ENCODE peak calls at places on chromosomes 12 and 14, in six cellular contexts. X is neural progenitor cell, S is adipocyte, P is cardiac muscle cell, Z is WERI-Rb-1, L is esophagus squamous epithelium. Y is an unnamed sample.

GRCh38 chr12:2382391-2383155 is 329.8 kb downstream of the CACNA1C start:
- DNase-seq in X (no peak), S (peak; percentile 40), P (peak; percentile 36), Z (peak; percentile 90), L (no peak), Y (no peak)

GRCh38 chr12:80780746-80781145 is 64.0 kb downstream of the MYF5 start:
- DNase-seq in X (no peak), S (no peak), P (no peak), Z (no peak), L (no peak), Y (no peak)

GRCh38 chr14:95303107-95303506 is 16.6 kb downstream of the CLMN start:
- DNase-seq in X (no peak), S (no peak), P (no peak), Z (no peak), L (no peak), Y (no peak)

GRCh38 chr12:60205500-60205899 is 609.7 kb downstream of the SLC16A7 start:
- DNase-seq in X (peak; percentile 10), S (peak; percentile 66), P (peak; percentile 52), Z (no peak), L (no peak), Y (peak; percentile 2)

GRCh38 chr12:51000245-51000644 is 25.9 kb downstream of the SLC11A2 start:
- DNase-seq in X (no peak), S (peak; percentile 31), P (no peak), Z (no peak), L (no peak), Y (no peak)

GRCh38 chr12:90280564-90281058 is 572.0 kb upstream of the ATP2B1 start:
- DNase-seq in X (no peak), S (no peak), P (peak; percentile 72), Z (no peak), L (no peak), Y (no peak)

GRCh38 chr12:65649126-65649525 is 175.2 kb upstream of the HMGA2 start:
- DNase-seq in X (no peak), S (peak; percentile 93), P (peak; percentile 98), Z (no peak), L (no peak), Y (no peak)

GRCh38 chr14:93717222-93717967 is 70.9 kb downstream of the PRIMA1 start:
- DNase-seq in X (no peak), S (no peak), P (no peak), Z (no peak), L (no peak), Y (no peak)

GRCh38 chr14:69574266-69574953 is at the start of gene CCDC177:
- DNase-seq in X (peak; percentile 94), S (peak; percentile 76), P (peak; percentile 67), Z (peak; percentile 74), L (no peak), Y (peak; percentile 63)

GRCh38 chr12:68405292-68405900 is 73.2 kb upstream of the MDM1 start:
- DNase-seq in X (no peak), S (peak; percentile 63), P (peak; percentile 68), Z (no peak), L (no peak), Y (no peak)

GRCh38 chr12:79434561-79434960 is 256.2 kb downstream of the PAWR start:
- DNase-seq in X (no peak), S (no peak), P (no peak), Z (no peak), L (no peak), Y (no peak)

GRCh38 chr12:77645966-77646598 is 184.6 kb upstream of the NAV3 start:
- DNase-seq in X (peak; percentile 72), S (no peak), P (no peak), Z (no peak), L (no peak), Y (no peak)

GRCh38 chr14:95425369-95426115 is 90.9 kb downstream of the SYNE3 start:
- DNase-seq in X (no peak), S (no peak), P (no peak), Z (no peak), L (no peak), Y (no peak)

GRCh38 chr12:54589964-54590363 is 1.5 kb upstream of the PPP1R1A start:
- DNase-seq in X (no peak), S (no peak), P (no peak), Z (no peak), L (no peak), Y (no peak)

GRCh38 chr12:6361834-6362233 is 13.5 kb downstream of the SCNN1A start:
- DNase-seq in X (no peak), S (no peak), P (no peak), Z (no peak), L (no peak), Y (no peak)

GRCh38 chr14:105849933-105850626 is 323.7 kb downstream of the TMEM121 start:
- DNase-seq in X (no peak), S (no peak), P (no peak), Z (no peak), L (no peak), Y (no peak)

GRCh38 chr14:105853089-105853906 is 326.9 kb downstream of the TMEM121 start:
- DNase-seq in X (no peak), S (no peak), P (no peak), Z (no peak), L (no peak), Y (peak; percentile 10)

GRCh38 chr14:105851716-105852377 is 325.5 kb downstream of the TMEM121 start:
- DNase-seq in X (no peak), S (no peak), P (no peak), Z (no peak), L (no peak), Y (no peak)

GRCh38 chr14:105852378-105853088 is 326.1 kb downstream of the TMEM121 start:
- DNase-seq in X (no peak), S (no peak), P (no peak), Z (no peak), L (no peak), Y (peak; percentile 1)

GRCh38 chr14:105850853-105851581 is 324.6 kb downstream of the TMEM121 start:
- DNase-seq in X (no peak), S (no peak), P (no peak), Z (no peak), L (no peak), Y (peak; percentile 2)
- H3K9me3 ChIP-seq in X (peaks cover 2% of the 10 kb centered on the region), S (no peaks in the 10 kb centered on the region), P (no peaks in the 10 kb centered on the region), Z (no peaks in the 10 kb centered on the region), L (no peaks in the 10 kb centered on the region), Y (no peaks in the 10 kb centered on the region)

GRCh38 chr14:77458249-77458950 is 507 bp downstream of the AHSA1 start:
- DNase-seq in X (peak; percentile 68), S (peak; percentile 57), P (peak; percentile 33), Z (peak; percentile 43), L (no peak), Y (peak; percentile 51)

GRCh38 chr14:77457522-77458248 is at the start of the genes AHSA1 and VIPAS39:
- DNase-seq in X (peak; percentile 99), S (peak; percentile 100), P (peak; percentile 100), Z (peak; percentile 97), L (peak; percentile 92), Y (peak; percentile 96)

GRCh38 chr14:77455966-77456640 is 1.3 kb downstream of the VIPAS39 start:
- DNase-seq in X (no peak), S (no peak), P (no peak), Z (no peak), L (no peak), Y (no peak)

GRCh38 chr14:77457115-77457521 is 283 bp downstream of the VIPAS39 start:
- DNase-seq in X (no peak), S (no peak), P (no peak), Z (no peak), L (no peak), Y (no peak)

GRCh38 chr14:77459072-77459723 is 1.3 kb downstream of the AHSA1 start:
- DNase-seq in X (peak; percentile 85), S (peak; percentile 92), P (peak; percentile 82), Z (peak; percentile 81), L (peak; percentile 1), Y (peak; percentile 78)
- H3K36me3 ChIP-seq in X (peaks cover 7% of the 10 kb centered on the region), S (peaks cover 42% of the 10 kb centered on the region), P (peaks cover 28% of the 10 kb centered on the region), Z (peaks cover 48% of the 10 kb centered on the region), L (peaks cover 21% of the 10 kb centered on the region), Y (peaks cover 40% of the 10 kb centered on the region)

GRCh38 chr12:61525331-61525730 is 734.9 kb upstream of the USP15 start:
- DNase-seq in X (no peak), S (no peak), P (no peak), Z (peak; percentile 27), L (no peak), Y (no peak)
- H3K9me3 ChIP-seq in X (no peaks in the 10 kb centered on the region), S (no peaks in the 10 kb centered on the region), P (no peaks in the 10 kb centered on the region), Z (no peaks in the 10 kb centered on the region), L (no peaks in the 10 kb centered on the region), Y (no peaks in the 10 kb centered on the region)

GRCh38 chr14:64730681-64731080 is 26.5 kb downstream of the PLEKHG3 start:
- DNase-seq in X (no peak), S (no peak), P (no peak), Z (no peak), L (no peak), Y (no peak)

GRCh38 chr14:64732066-64732465 is 27.8 kb downstream of the PLEKHG3 start:
- DNase-seq in X (no peak), S (no peak), P (no peak), Z (no peak), L (no peak), Y (no peak)

GRCh38 chr14:64730061-64730440 is 25.8 kb downstream of the PLEKHG3 start:
- DNase-seq in X (no peak), S (no peak), P (no peak), Z (no peak), L (no peak), Y (no peak)

GRCh38 chr14:64732536-64733120 is 28.4 kb downstream of the PLEKHG3 start:
- DNase-seq in X (no peak), S (no peak), P (no peak), Z (no peak), L (no peak), Y (no peak)

DNA sequence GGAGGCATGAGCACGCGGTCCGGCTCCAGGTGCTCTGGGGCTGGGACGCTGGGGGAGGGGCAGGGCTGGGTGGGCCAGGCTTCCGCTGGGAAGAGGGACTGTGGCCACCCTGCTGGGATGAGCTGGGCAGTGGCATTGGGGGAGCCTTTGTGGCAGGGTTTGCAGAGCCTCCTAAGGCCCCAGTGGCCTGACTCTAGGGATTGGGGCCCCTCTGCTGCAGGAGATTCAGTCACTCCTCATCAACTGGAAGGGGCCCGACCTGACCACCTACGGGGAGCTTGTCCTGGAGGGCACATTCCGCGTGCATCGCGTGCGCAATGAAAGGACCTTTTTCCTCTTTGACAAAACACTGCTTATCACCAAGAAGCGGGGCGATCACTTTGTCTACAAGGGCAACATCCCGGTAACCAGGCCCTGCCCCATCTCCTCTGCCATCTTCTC is 26.9 kb downstream of the PLEKHG3 start:
- DNase-seq in X (no peak), S (no peak), P (no peak), Z (no peak), L (no peak), Y (no peak)
- H3K36me3 ChIP-seq in X (no peaks in the 10 kb centered on the region), S (peaks cover 12% of the 10 kb centered on the region), P (peaks cover 24% of the 10 kb centered on the region), Z (peaks cover 12% of the 10 kb centered on the region), L (peaks cover 44% of the 10 kb centered on the region), Y (peaks cover 9% of the 10 kb centered on the region)

DNA sequence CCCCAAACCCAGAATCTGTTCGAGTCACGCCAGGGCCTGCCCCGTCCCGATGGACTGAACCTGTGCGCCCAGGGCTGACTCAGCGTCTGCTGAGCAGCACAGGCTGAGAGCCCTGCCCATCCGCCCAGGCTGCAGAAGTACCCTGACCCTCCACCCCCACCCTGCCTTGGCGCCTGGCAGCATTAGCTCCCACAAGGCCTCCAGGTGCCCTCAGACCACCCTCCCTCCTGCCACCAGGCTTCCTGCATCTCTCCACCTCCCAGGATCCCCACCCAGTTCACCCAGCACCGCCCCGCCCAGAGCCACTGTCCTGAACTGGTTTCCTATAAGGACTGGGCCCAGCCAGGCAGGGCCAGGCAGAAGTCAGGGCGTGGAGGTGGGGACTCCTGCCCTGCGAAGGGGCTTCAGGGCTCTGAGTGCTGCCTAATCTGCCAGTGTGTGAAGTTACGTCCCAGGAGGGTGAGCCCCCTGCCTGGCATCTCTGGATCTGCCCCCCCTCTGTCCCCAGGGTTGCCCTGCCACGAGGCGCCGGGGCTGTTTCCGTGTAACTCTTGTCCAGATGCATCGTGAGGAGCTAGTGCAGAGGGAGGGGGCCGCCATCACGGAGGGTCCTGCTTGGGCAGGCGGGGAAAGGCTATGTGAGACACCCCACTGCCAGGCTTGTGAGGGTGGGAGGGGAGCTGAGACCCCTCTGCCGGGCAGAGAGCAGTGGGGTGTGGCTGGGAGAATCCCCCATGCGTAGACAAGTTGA is 9.1 kb downstream of the ADSS1 start:
- DNase-seq in X (no peak), S (no peak), P (no peak), Z (no peak), L (no peak), Y (no peak)
- H3K9me3 ChIP-seq in X (no peaks in the 10 kb centered on the region), S (no peaks in the 10 kb centered on the region), P (no peaks in the 10 kb centered on the region), Z (no peaks in the 10 kb centered on the region), L (no peaks in the 10 kb centered on the region), Y (no peaks in the 10 kb centered on the region)